ENCODE peak calls at places on chromosomes 11 and 22, in nine cellular contexts. J is transverse colon, K is fibroblast of pulmonary artery, B is fibroblast of lung, U is adipocyte, P is A549, O is GM06990, M is PC-3, T is hepatocyte. X is an unnamed sample.
A peak's percentile ranks its signal among the peaks of the same experiment; 100 is the strongest.

GRCh38 chr11:45411221-45411946 is 125.2 kb upstream of the SYT13 start:
- DNase-seq in M (no peak), O (no peak), T (no peak), J (no peak), B (peak; percentile 5), K (peak; percentile 28), U (peak; percentile 61), P (no peak), X (no peak)

GRCh38 chr11:25247336-25247735 is 750.5 kb downstream of the LUZP2 start:
- DNase-seq in O (no peak), K (no peak), P (no peak), U (peak; percentile 51), T (no peak), J (no peak), M (peak; percentile 51), B (peak; percentile 80), X (no peak)

GRCh38 chr11:17762309-17762974 is 27.9 kb downstream of the KCNC1 start:
- DNase-seq in J (no peak), T (no peak), O (no peak), M (peak; percentile 32), K (no peak), B (no peak), P (no peak), U (no peak), X (no peak)

GRCh38 chr11:32874144-32874543 is 18.5 kb upstream of the QSER1 start:
- DNase-seq in K (no peak), M (peak; percentile 50), B (no peak), J (no peak), P (no peak), T (no peak), U (no peak), O (no peak), X (no peak)

GRCh38 chr11:72799441-72799840 is 5.6 kb upstream of the STARD10 start:
- DNase-seq in M (no peak), T (no peak), U (peak; percentile 42), O (no peak), P (no peak), B (no peak), K (no peak), J (no peak), X (no peak)

GRCh38 chr11:130156108-130157022 is 3.2 kb upstream of the ST14 start:
- DNase-seq in U (no peak), M (peak; percentile 67), P (peak; percentile 28), B (no peak), O (no peak), T (no peak), K (peak; percentile 32), J (peak; percentile 44), X (no peak)

GRCh38 chr11:27914080-27914479 is 193.9 kb downstream of the KIF18A start:
- DNase-seq in K (no peak), U (no peak), J (no peak), O (no peak), P (no peak), M (peak; percentile 56), T (no peak), B (no peak), X (no peak)

GRCh38 chr22:22348127-22348814 is 103.7 kb downstream of the VPREB1 start:
- DNase-seq in K (no peak), O (no peak), M (peak; percentile 12), B (no peak), U (no peak), T (peak; percentile 23), J (no peak), P (no peak), X (peak; percentile 29)

GRCh38 chr11:79400717-79401330 is 40.0 kb downstream of the TENM4 start:
- DNase-seq in B (peak; percentile 54), O (no peak), T (peak; percentile 46), P (peak; percentile 22), U (peak; percentile 14), M (peak; percentile 70), K (peak; percentile 48), J (peak; percentile 44), X (peak; percentile 17)

GRCh38 chr11:130675456-130675855 is 227.0 kb downstream of the ADAMTS15 start:
- DNase-seq in P (no peak), U (peak; percentile 69), K (peak; percentile 87), B (peak; percentile 51), O (no peak), T (peak; percentile 36), J (peak; percentile 14), M (no peak), X (peak; percentile 93)

GRCh38 chr11:35752115-35752514 is 89.5 kb downstream of the TRIM44 start:
- DNase-seq in B (no peak), U (no peak), T (no peak), O (no peak), K (peak; percentile 24), M (no peak), J (no peak), P (no peak), X (no peak)

GRCh38 chr22:26513852-26514251 is 1.6 kb upstream of the TFIP11 start:
- DNase-seq in B (no peak), T (no peak), M (no peak), P (no peak), O (no peak), J (no peak), K (no peak), U (no peak), X (no peak)

GRCh38 chr11:22244986-22245592 is 52.2 kb downstream of the ANO5 start:
- DNase-seq in J (peak; percentile 10), U (peak; percentile 75), T (peak; percentile 68), K (peak; percentile 57), M (peak; percentile 50), B (peak; percentile 30), O (no peak), P (peak; percentile 6), X (peak; percentile 74)

GRCh38 chr11:72228229-72228843 is 3.8 kb downstream of the INPPL1 start:
- DNase-seq in M (no peak), T (peak; percentile 11), U (no peak), K (no peak), J (no peak), P (no peak), O (no peak), B (no peak), X (no peak)

GRCh38 chr22:21568207-21569075 is 927 bp downstream of the UBE2L3 start:
- DNase-seq in J (peak; percentile 39), T (peak; percentile 62), O (no peak), K (peak; percentile 35), P (no peak), B (peak; percentile 28), U (peak; percentile 69), M (no peak), X (peak; percentile 41)

GRCh38 chr11:59212744-59213573 is at the start of gene MPEG1:
- DNase-seq in P (no peak), M (no peak), J (no peak), B (no peak), K (no peak), T (no peak), O (peak; percentile 49), U (no peak), X (no peak)

DNA sequence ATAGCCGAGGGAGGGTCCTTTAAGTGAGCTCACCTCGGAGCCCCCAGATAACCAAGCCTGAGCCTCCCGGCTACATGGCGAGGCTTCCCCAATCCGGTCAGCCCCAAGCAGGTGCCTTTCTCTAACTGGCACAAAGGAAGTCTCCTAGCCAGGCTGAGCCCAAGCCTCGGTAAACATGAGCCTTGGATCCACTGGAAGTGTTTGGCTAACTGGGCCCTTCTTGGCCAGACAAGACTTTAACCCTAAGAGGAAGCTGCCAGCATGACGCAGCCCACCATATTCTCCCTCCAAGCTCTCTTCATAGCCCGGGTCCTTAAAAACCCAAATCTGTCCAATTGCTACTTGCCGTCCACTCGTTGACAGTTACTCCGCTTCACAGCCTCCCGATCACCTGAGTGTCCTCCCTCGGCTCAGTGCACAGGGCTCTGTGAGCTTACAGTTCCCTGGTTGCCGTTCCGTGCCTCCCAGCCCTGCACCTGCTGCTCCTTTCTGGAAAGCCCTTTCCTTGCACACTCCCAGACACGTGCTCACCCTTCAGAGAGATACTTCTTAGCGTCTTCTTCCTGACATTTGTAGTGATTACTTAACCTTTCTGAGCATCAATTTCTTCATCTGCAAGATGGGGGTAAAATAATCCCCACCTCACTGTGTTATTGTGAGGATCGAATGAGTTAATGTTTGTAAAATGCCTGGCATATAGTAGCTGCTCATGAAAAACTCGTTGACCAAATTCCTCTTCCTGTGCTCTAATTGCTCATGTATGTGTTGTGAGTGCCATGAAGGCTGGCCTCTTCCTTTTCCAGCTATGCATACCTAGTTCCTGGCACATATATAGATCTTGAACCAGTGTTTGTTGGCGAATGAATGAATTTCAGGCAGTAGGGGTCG is 25.6 kb downstream of the TXN2 start:
- DNase-seq in T (peak; percentile 27), P (no peak), O (no peak), B (no peak), K (no peak), M (no peak), U (no peak), J (no peak), X (peak; percentile 26)
- H3K4me3 ChIP-seq in T (no peak overlapping the region), P (peak overlapping the region; percentile 47), O (peak overlapping the region; percentile 62), B (no peak overlapping the region), K (no peak overlapping the region), M (peak overlapping the region; percentile 60), U (peak overlapping the region; percentile 69), J (peak overlapping the region; percentile 51), X (peak overlapping the region; percentile 47)

GRCh38 chr22:20128902-20129746 is 2.5 kb upstream of the ZDHHC8 start:
- DNase-seq in T (no peak), K (peak; percentile 30), J (peak; percentile 38), O (no peak), U (no peak), M (peak; percentile 46), B (peak; percentile 26), P (no peak), X (peak; percentile 69)
- H3K4me3 ChIP-seq in T (no peak overlapping the region), K (no peak overlapping the region), J (no peak overlapping the region), O (no peak overlapping the region), U (no peak overlapping the region), M (no peak overlapping the region), B (no peak overlapping the region), P (no peak overlapping the region), X (no peak overlapping the region)

DNA sequence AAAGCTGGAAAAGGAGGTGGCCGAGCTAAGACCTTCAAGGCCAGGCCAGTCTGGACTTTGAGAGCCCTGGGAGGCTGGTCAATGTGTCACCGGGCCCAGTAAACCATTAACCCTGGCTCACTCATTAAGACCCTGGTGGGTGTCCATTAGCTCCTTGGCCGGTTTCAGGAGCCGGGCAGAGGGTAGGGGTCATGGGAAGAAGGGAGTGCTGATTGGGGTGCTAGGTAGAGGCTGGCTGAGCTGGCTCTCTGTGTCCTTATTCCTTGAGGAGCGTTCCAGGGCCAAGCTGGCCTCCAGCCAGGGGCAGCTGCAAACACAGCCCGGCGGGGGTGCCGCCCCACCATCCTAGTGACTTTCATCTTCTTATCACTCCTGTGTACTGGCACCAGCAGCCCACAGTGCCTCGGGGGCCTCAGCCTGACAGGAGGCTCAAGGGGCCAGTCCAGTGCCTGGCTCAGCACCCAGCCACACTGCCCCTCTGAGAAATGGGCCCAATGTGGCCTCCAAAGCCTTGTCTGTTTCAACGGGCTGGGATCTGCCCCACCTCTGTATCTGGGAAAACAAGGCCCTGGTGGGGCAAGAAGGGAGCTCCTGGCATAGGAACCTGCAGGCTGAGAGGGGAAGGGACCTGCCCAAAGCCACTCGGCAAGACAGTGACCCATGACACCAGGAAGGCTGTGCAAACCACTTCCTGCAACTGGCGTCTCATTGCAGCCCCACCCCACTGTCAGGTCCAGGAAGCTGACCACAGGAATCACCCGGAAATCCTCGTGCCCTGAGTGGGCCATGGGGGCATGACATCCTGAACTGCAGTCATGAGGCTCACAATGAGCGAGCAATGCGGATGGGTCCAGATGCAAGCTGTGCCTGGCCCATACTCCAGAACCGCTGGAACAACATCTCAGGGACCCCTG is 15.1 kb upstream of the RGL4 start:
- DNase-seq in K (no peak), O (no peak), J (peak; percentile 60), B (no peak), T (peak; percentile 19), M (peak; percentile 3), U (no peak), P (no peak), X (peak; percentile 67)
- H3K4me3 ChIP-seq in K (no peak overlapping the region), O (no peak overlapping the region), J (no peak overlapping the region), B (no peak overlapping the region), T (no peak overlapping the region), M (no peak overlapping the region), U (no peak overlapping the region), P (no peak overlapping the region), X (no peak overlapping the region)

GRCh38 chr11:19055905-19056304 is 4.6 kb downstream of the MRGPRX2 start:
- DNase-seq in B (no peak), T (no peak), M (no peak), J (no peak), P (no peak), U (no peak), K (no peak), O (no peak), X (no peak)
- H3K4me3 ChIP-seq in B (no peak overlapping the region), T (no peak overlapping the region), M (no peak overlapping the region), J (no peak overlapping the region), P (no peak overlapping the region), U (no peak overlapping the region), K (no peak overlapping the region), O (no peak overlapping the region), X (no peak overlapping the region)